ENCODE peak calls at places on chromosomes 7 and 10, in five cellular contexts. M, W, O, K and B are unnamed samples.

GRCh38 chr7:29319719-29320521 is 125.3 kb downstream of the CHN2 start:
- DNase-seq in M (no peak), W (no peak), O (no peak), K (no peak), B (peak; percentile 27)

GRCh38 chr10:72375173-72375572 is 20.5 kb upstream of the DNAJB12 start:
- DNase-seq in M (no peak), W (no peak), O (no peak), K (peak; percentile 33), B (no peak)

GRCh38 chr10:100670828-100671479 is 74.4 kb upstream of the PAX2 start:
- DNase-seq in M (peak; percentile 78), W (peak; percentile 94), O (no peak), K (peak; percentile 77), B (no peak)

GRCh38 chr7:155453296-155454182 is 4.4 kb upstream of the EN2 start:
- DNase-seq in M (no peak), W (peak; percentile 68), O (no peak), K (peak; percentile 43), B (no peak)

GRCh38 chr7:19106308-19107141 is 10.9 kb downstream of the TWIST1 start:
- DNase-seq in M (no peak), W (peak; percentile 71), O (no peak), K (peak; percentile 54), B (no peak)

GRCh38 chr7:50213622-50214017 is 90.9 kb upstream of the IKZF1 start:
- DNase-seq in M (no peak), W (no peak), O (no peak), K (no peak), B (no peak)

GRCh38 chr7:155979994-155980393 is 167.7 kb upstream of the SHH start:
- DNase-seq in M (no peak), W (no peak), O (no peak), K (no peak), B (no peak)

GRCh38 chr7:74454059-74454947 is 597 bp downstream of the GTF2IRD1 start:
- DNase-seq in M (peak; percentile 85), W (peak; percentile 71), O (no peak), K (peak; percentile 39), B (no peak)

GRCh38 chr10:14397069-14397468 is 66.3 kb upstream of the FRMD4A start:
- DNase-seq in M (no peak), W (no peak), O (no peak), K (no peak), B (no peak)

GRCh38 chr7:8384901-8385300 is 48.5 kb upstream of the NXPH1 start:
- DNase-seq in M (no peak), W (no peak), O (no peak), K (no peak), B (peak; percentile 25)
- TF ChIP-seq SP1 in M (no peak), W (no peak), O (no peak), K (no peak), B (no peak)

DNA sequence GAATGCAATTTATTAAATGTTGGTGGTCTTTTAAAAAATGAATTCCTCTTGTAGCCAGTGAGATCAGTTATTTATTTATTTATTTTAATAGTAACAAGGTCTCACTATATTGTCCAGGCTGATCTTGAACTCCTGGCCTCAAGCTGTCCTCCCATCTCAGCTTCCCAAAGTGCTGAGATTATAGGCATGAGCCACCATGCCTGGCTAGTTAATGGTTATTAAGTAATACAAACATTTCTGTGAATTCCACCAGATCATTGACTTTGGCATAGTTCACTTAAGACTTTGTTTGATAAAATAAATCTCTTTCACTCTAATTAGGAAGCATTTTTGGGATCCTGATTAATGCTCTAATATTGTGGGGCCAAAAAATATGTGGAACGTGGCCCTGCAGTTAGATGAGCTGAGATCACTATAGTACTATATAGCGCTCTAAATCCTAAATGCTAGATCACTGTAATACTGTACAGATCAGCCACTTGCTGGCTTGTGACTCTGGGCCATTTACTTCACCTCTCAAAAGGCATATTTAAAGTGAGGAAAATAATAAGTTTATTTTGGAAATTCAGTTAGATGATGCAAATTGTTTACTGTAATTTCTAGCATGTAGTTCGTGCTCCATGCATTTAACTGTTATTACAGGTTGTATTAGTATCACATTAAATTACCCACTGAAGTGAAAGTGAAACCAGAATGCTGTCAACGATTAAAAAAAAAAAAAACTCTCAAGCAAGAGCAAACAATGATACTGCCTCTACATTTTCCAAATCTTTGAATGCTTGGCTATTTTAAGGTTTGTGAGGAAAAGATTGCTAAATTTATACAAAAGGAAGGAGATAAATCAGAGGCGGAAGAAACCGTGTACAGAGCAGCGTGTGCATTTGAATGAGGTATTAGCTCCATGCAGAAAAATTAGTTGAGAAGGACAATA is 15.9 kb upstream of the FAS start:
- DNase-seq in M (no peak), W (no peak), O (no peak), K (no peak), B (no peak)
- TF ChIP-seq SP1 in M (no peak), W (no peak), O (no peak), K (no peak), B (no peak)

GRCh38 chr10:102800601-102801335 is 36.4 kb downstream of the CYP17A1 start:
- DNase-seq in M (no peak), W (no peak), O (no peak), K (no peak), B (no peak)

GRCh38 chr10:102795453-102796406 is 41.5 kb downstream of the CYP17A1 start:
- DNase-seq in M (no peak), W (no peak), O (no peak), K (no peak), B (no peak)

GRCh38 chr10:102799691-102800435 is 37.4 kb downstream of the CYP17A1 start:
- DNase-seq in M (no peak), W (no peak), O (no peak), K (no peak), B (no peak)

GRCh38 chr10:102791754-102792153 is 45.5 kb downstream of the CYP17A1 start:
- DNase-seq in M (no peak), W (no peak), O (no peak), K (no peak), B (no peak)

GRCh38 chr10:102796407-102797176 is 40.6 kb downstream of the CYP17A1 start:
- DNase-seq in M (no peak), W (no peak), O (no peak), K (no peak), B (peak; percentile 49)
- TF ChIP-seq SP1 in M (no peak), W (no peak), O (no peak), K (no peak), B (peak; percentile 1)

GRCh38 chr10:46544989-46545791 is 11.3 kb downstream of the GPRIN2 start:
- DNase-seq in M (no peak), W (no peak), O (peak; percentile 10), K (peak; percentile 48), B (no peak)
- TF ChIP-seq SP1 in M (no peak), W (no peak), O (no peak), K (no peak), B (no peak)

GRCh38 chr7:135888740-135889139 is 88.4 kb downstream of the MTPN start:
- DNase-seq in M (no peak), W (no peak), O (no peak), K (no peak), B (no peak)

GRCh38 chr7:135889823-135890222 is 87.3 kb downstream of the MTPN start:
- DNase-seq in M (no peak), W (no peak), O (no peak), K (no peak), B (no peak)

GRCh38 chr7:135879238-135879637 is 97.9 kb downstream of the MTPN start:
- DNase-seq in M (no peak), W (no peak), O (no peak), K (no peak), B (no peak)

GRCh38 chr7:135886334-135887132 is 90.6 kb downstream of the MTPN start:
- DNase-seq in M (no peak), W (no peak), O (no peak), K (no peak), B (no peak)

DNA sequence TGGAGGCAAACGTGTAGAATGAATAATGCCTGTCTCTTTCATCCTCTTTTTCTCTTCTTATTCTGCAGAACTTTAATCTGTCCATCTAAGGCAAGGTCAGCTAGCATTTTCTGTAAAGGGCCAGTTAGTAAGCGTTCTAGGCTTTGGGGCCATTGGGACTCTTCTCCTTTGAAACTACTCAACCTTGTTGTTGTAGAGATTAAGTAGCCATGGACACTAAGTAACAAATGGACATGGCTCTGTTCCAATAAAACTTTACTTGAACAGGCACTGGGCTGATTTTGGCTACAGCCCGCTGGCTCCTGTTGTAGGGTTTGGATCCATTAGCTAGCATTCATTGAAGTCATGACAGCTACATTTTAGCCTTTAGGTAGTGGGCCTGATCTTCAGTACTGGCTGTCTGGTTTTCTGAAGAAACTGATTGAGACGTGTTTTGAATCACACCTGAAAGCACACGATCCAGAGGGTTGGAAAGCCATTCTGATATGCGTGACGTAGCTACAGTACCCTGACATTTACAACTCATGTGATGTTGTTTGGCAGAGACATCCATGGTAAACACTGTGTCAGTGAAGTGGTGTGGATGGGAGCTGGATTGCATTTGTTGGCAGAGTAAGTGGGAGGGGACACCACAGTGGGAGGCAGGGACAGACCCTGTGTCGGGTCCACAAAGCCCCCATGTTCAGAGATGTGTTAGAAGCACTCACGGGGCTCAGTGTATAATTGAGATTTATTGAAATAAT is 92.5 kb downstream of the MTPN start:
- DNase-seq in M (no peak), W (no peak), O (no peak), K (no peak), B (no peak)
- TF ChIP-seq SP1 in M (no peak), W (no peak), O (no peak), K (no peak), B (no peak)